ENCODE peak calls at places on chromosomes 16 and 17, in four cellular contexts. C, A, J and Q are unnamed samples.

GRCh38 chr16:11333696-11334095 is 11.6 kb upstream of the RMI2 start:
- DNase-seq in J (no peak), A (peak), C (peak), Q (no peak)

GRCh38 chr17:65474658-65475057 is 86.8 kb downstream of the AXIN2 start:
- DNase-seq in A (no peak), J (no peak), C (no peak), Q (no peak)

GRCh38 chr17:49216482-49216881 is 6.0 kb downstream of the ABI3 start:
- DNase-seq in C (no peak), J (no peak), A (no peak), Q (no peak)

GRCh38 chr17:45846646-45847045 is 2.0 kb downstream of the SPPL2C start:
- DNase-seq in J (no peak), C (no peak), A (no peak), Q (no peak)

GRCh38 chr16:49260956-49261530 is 20.6 kb downstream of the CBLN1 start:
- DNase-seq in C (no peak), J (no peak), A (no peak), Q (no peak)

GRCh38 chr16:57647136-57647875 is 18.9 kb downstream of the ADGRG1 start:
- DNase-seq in A (peak), J (no peak), C (no peak), Q (no peak)

GRCh38 chr16:85220125-85220839 is 108.0 kb upstream of the CIBAR2 start:
- DNase-seq in A (peak), C (peak), J (no peak), Q (peak)

GRCh38 chr16:77963185-77964044 is 58.9 kb upstream of the CLEC3A start:
- DNase-seq in C (no peak), J (no peak), A (no peak), Q (no peak)

GRCh38 chr17:4771519-4772234 is at the start of gene TM4SF5:
- DNase-seq in C (no peak), A (no peak), J (no peak), Q (no peak)

GRCh38 chr17:16938496-16939270 is 33.2 kb downstream of the TNFRSF13B start:
- DNase-seq in C (no peak), A (no peak), J (no peak), Q (no peak)

GRCh38 chr17:44749076-44750020 is 9.4 kb upstream of the ADAM11 start:
- DNase-seq in J (no peak), A (no peak), C (no peak), Q (no peak)

GRCh38 chr17:19769946-19770652 is 22.0 kb upstream of the ALDH3A1 start:
- DNase-seq in A (no peak), C (peak), J (no peak), Q (no peak)

GRCh38 chr16:79171504-79172240 is 428.9 kb downstream of the MAF start:
- DNase-seq in A (no peak), C (no peak), J (no peak), Q (no peak)

GRCh38 chr17:82956726-82957468 is 117.1 kb upstream of the ZNF750 start:
- DNase-seq in A (no peak), C (no peak), J (no peak), Q (no peak)